ENCODE peak calls at places on chromosomes 7 and 10, in five cellular contexts. V is AG09319, L is cardiac muscle cell, U is epithelial cell of esophagus, C is Calu3. N is an unnamed sample.

GRCh38 chr7:148436571-148436970 is 154.0 kb upstream of the C7orf33 start:
- DNase-seq in U (no peak), L (no peak), V (no peak), C (no peak), N (no peak)

GRCh38 chr7:24199978-24200377 is 84.0 kb upstream of the NPY start:
- DNase-seq in C (no peak), V (no peak), U (no peak), L (no peak), N (no peak)

GRCh38 chr10:61480226-61480625 is 27.0 kb upstream of the TMEM26 start:
- DNase-seq in V (no peak), U (no peak), C (no peak), L (no peak), N (peak)

GRCh38 chr10:67976292-67977245 is 92.1 kb downstream of the SIRT1 start:
- DNase-seq in U (no peak), L (no peak), V (no peak), C (no peak), N (no peak)

GRCh38 chr7:132270517-132270916 is 305.8 kb downstream of the PLXNA4 start:
- DNase-seq in L (peak), C (no peak), V (no peak), U (peak), N (peak)

GRCh38 chr7:134856692-134857091 is 77.3 kb downstream of the CALD1 start:
- DNase-seq in V (no peak), C (no peak), L (no peak), U (no peak), N (no peak)

GRCh38 chr10:8047452-8048280 is 6.8 kb upstream of the GATA3 start:
- DNase-seq in L (no peak), U (no peak), C (no peak), V (no peak), N (no peak)

GRCh38 chr10:110416776-110417732 is 80.7 kb upstream of the DUSP5 start:
- DNase-seq in V (no peak), L (no peak), U (peak), C (peak), N (peak)

GRCh38 chr10:24503627-24504320 is 219.9 kb downstream of the ARHGAP21 start:
- DNase-seq in U (peak), V (no peak), C (peak), L (peak), N (peak)

GRCh38 chr10:12876266-12876665 is 125.2 kb downstream of the CCDC3 start:
- DNase-seq in V (no peak), C (no peak), L (no peak), U (no peak), N (no peak)

GRCh38 chr7:72176875-72177274 is 235.3 kb downstream of the CALN1 start:
- DNase-seq in L (no peak), C (no peak), U (no peak), V (no peak), N (no peak)

GRCh38 chr10:63264852-63265617 is 131.9 kb downstream of the NRBF2 start:
- DNase-seq in C (peak), L (peak), V (no peak), U (peak), N (peak)

GRCh38 chr10:88118769-88119559 is 255.5 kb downstream of the PTEN start:
- DNase-seq in C (no peak), V (no peak), U (peak), L (no peak), N (no peak)

GRCh38 chr7:17474724-17475344 is 176.4 kb downstream of the AHR start:
- DNase-seq in C (peak), L (no peak), V (no peak), U (no peak), N (peak)

GRCh38 chr7:13262929-13263530 is 575.6 kb downstream of the ARL4A start:
- DNase-seq in V (peak), C (peak), L (peak), U (peak), N (peak)

GRCh38 chr10:129775681-129776080 is 188.4 kb downstream of the EBF3 start:
- DNase-seq in U (no peak), V (no peak), C (no peak), L (no peak), N (no peak)

GRCh38 chr10:122643931-122644534 is 55.6 kb downstream of the C10orf120 start:
- DNase-seq in V (no peak), L (no peak), U (no peak), C (no peak), N (no peak)

GRCh38 chr10:77392236-77392721 is 245.3 kb downstream of the KCNMA1 start:
- DNase-seq in C (no peak), U (peak), V (no peak), L (no peak), N (peak)

GRCh38 chr10:79079490-79080355 is 11.0 kb downstream of the ZMIZ1 start:
- DNase-seq in V (no peak), C (peak), L (no peak), U (no peak), N (peak)

GRCh38 chr10:36779238-36779846 is 346.1 kb upstream of the ANKRD30A start:
- DNase-seq in L (peak), C (peak), U (peak), V (peak), N (peak)

GRCh38 chr7:106421181-106421762 is 136.5 kb upstream of the NAMPT start:
- DNase-seq in U (peak), V (peak), L (no peak), C (no peak), N (peak)

GRCh38 chr10:44982114-44982460 is 3.5 kb upstream of the DEPP1 start:
- DNase-seq in V (no peak), C (peak), L (no peak), U (peak), N (peak)

GRCh38 chr10:71963756-71964668 is at the start of gene CHST3:
- DNase-seq in V (no peak), L (peak), C (peak), U (peak), N (peak)

GRCh38 chr7:49850921-49851613 is 77.6 kb downstream of the VWC2 start:
- DNase-seq in V (no peak), L (peak), U (no peak), C (no peak), N (no peak)

GRCh38 chr10:6588082-6588481 is 8.0 kb upstream of the PRKCQ start:
- DNase-seq in C (no peak), L (no peak), V (no peak), U (no peak), N (no peak)

GRCh38 chr7:55536619-55537457 is 35.5 kb downstream of the VOPP1 start:
- DNase-seq in U (no peak), L (no peak), V (no peak), C (no peak), N (no peak)
- TF ChIP-seq CTCF in U (no peak), L (no peak), V (no peak), C (no peak), N (no peak)

GRCh38 chr7:151133266-151133985 is 34.1 kb downstream of the GBX1 start:
- DNase-seq in V (no peak), U (no peak), L (no peak), C (no peak), N (no peak)

GRCh38 chr7:151132461-151133205 is 34.9 kb downstream of the GBX1 start:
- DNase-seq in V (no peak), U (no peak), C (no peak), L (no peak), N (no peak)

GRCh38 chr7:151130741-151131157 is 36.7 kb downstream of the GBX1 start:
- DNase-seq in V (no peak), C (no peak), U (no peak), L (no peak), N (no peak)

GRCh38 chr7:151131284-151131621 is 36.2 kb downstream of the GBX1 start:
- DNase-seq in U (no peak), V (no peak), C (no peak), L (no peak), N (no peak)

DNA sequence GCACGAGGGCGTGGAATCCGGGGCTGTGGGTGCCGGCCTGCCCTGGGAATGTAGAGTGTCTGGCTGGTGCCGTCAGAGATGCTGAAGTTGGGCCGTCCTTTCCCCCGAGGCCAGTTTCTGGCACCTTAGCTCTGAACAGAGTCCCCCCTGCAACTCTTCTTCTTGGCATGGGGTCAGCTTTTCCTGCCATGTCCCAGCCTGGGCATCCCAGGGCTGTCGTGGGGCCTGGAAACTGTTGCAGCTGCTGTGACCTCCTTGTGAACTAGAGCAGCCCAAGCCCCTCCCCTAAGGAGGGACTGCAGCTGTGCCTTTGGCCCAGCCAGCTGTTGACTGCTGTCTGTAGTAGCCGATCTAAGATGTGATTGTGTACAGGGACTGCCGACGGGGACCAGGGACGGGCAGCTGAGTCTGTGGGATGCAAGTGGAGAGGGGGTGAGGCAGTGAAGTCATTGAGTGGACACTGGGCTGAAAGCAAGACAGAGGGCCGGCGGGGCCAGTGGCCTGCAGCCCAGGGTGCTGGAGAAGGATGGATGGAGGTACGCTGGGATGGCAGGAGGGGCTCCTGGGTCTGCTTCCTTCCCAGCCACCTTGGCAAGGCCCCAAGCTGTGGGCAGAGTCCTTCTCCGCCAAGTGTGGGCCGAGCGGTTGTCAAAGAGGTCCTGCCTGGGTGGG is 35.7 kb downstream of the GBX1 start:
- DNase-seq in L (no peak), C (no peak), V (no peak), U (no peak), N (no peak)
- TF ChIP-seq CTCF in L (no peak), C (no peak), V (no peak), U (no peak), N (no peak)

GRCh38 chr10:69972951-69973350 is 79.7 kb upstream of the MACROH2A2 start:
- DNase-seq in C (no peak), U (no peak), V (peak), L (no peak), N (no peak)

GRCh38 chr10:69965919-69966662 is 86.6 kb upstream of the MACROH2A2 start:
- DNase-seq in L (no peak), U (peak), C (no peak), V (no peak), N (no peak)

GRCh38 chr10:69965086-69965485 is 87.6 kb upstream of the MACROH2A2 start:
- DNase-seq in C (no peak), L (no peak), V (no peak), U (no peak), N (no peak)

GRCh38 chr10:69969961-69970360 is 82.7 kb upstream of the MACROH2A2 start:
- DNase-seq in U (no peak), C (no peak), L (no peak), V (no peak), N (no peak)

GRCh38 chr10:69968830-69969229 is 83.8 kb upstream of the MACROH2A2 start:
- DNase-seq in C (peak), L (peak), U (peak), V (peak), N (peak)
- TF ChIP-seq CTCF in C (no peak), L (no peak), U (peak), V (peak), N (no peak)

GRCh38 chr7:20993693-20994092 is 207.0 kb upstream of the SP8 start:
- DNase-seq in V (no peak), L (no peak), U (no peak), C (no peak), N (no peak)

DNA sequence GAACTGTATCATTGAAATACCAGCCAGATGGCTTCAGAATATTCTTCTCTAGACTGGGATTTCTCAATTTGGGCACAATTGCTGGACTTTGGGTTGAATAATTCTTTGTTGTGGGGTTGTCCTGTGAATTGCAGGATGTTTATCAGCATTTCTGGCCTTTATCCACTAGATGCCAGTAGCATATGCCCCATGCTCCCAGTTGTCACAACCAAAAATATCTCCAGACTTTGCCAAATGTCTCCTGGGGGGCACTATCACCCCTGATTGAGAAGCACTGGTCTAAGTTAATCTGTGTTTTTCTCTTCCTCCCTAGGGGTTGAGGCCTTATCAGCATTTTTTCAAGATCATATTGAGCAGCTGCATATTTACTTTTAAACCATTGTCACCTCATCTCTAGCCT is 204.9 kb upstream of the SP8 start:
- DNase-seq in C (no peak), V (no peak), L (no peak), U (peak), N (peak)
- TF ChIP-seq CTCF in C (peak), V (no peak), L (no peak), U (peak), N (peak)

DNA sequence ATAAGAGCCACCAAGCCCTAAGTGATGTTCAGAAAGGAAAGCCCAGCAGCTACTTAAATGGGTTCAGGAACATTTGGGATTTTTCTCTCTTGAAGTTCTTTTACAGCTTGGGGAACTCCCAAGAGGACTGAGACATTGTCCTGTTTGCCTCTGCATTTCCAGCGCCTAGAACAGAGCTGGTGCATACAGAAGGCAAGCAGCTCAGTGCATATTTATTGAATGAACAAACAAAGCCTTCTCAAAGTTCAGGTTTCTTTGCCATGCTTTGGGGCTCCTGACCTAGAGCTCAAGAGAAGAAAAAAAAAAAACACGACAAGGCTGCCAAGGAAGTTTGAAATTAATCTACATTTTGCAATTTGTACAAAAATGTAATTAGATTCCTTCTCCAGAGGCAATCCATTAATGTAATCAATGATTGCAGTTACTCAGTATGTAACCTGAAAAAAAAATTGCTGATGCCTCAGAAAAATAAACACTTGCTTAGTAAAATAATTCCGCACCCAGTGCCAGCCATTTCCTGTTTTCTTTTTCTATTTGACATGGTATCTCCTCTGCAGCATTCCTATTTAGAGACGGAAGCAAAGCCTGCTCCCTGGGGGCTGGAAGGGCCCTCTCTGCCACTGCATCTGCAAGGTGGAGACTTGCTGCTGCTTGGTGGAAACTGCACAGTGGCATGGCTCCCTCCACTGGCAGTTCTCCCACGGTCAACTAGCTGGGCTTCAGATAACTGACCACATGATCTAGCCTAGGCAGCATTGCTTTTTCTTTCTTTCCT is 157.3 kb downstream of the TMEM178B start:
- DNase-seq in C (peak), L (peak), U (peak), V (peak), N (peak)
- TF ChIP-seq CTCF in C (no peak), L (no peak), U (no peak), V (peak), N (no peak)

DNA sequence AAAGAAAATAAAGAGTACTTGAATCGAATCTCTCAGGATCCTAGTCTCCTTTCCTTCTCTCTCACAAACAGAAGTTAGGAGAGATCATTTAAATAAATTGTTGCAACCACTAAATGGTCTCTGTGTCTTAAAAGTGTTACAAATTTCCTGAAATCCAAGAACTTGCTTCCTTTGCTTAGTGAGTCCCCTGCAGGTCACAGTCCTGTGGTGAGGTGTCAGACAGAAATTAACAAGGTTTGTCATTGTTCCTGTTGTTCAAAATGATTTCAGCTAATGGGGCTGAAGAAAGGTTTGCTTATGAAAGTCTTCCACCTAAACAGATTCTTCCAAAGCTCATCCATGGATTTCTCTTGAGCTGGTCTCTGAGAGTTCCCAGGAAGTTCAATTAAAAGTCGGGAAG is 151.6 kb upstream of the SLC26A5 start:
- DNase-seq in L (no peak), V (no peak), C (no peak), U (no peak), N (no peak)
- TF ChIP-seq CTCF in L (no peak), V (no peak), C (no peak), U (no peak), N (no peak)

GRCh38 chr7:115346685-115347084 is 424.8 kb downstream of the MDFIC start:
- DNase-seq in C (no peak), U (no peak), V (no peak), L (no peak), N (no peak)

GRCh38 chr7:115338016-115338415 is 416.1 kb downstream of the MDFIC start:
- DNase-seq in C (no peak), V (no peak), U (no peak), L (no peak), N (no peak)

GRCh38 chr7:115340828-115341227 is 418.9 kb downstream of the MDFIC start:
- DNase-seq in L (no peak), U (peak), V (peak), C (no peak), N (peak)
- TF ChIP-seq CTCF in L (peak), U (peak), V (no peak), C (peak), N (no peak)

GRCh38 chr7:102451371-102452054 is 13.2 kb downstream of the ALKBH4 start:
- DNase-seq in C (no peak), U (peak), L (peak), V (no peak), N (peak)
- TF ChIP-seq CTCF in C (no peak), U (no peak), L (no peak), V (no peak), N (no peak)

GRCh38 chr7:2066251-2066919 is 166.4 kb downstream of the MAD1L1 start:
- DNase-seq in V (no peak), C (no peak), U (no peak), L (no peak), N (no peak)

GRCh38 chr7:2065516-2065915 is 167.2 kb downstream of the MAD1L1 start:
- DNase-seq in C (no peak), U (no peak), V (no peak), L (no peak), N (no peak)

GRCh38 chr7:2060701-2061100 is 172.0 kb downstream of the MAD1L1 start:
- DNase-seq in C (no peak), V (no peak), L (no peak), U (no peak), N (no peak)

GRCh38 chr7:2062648-2063047 is 170.1 kb downstream of the MAD1L1 start:
- DNase-seq in C (no peak), U (no peak), V (no peak), L (no peak), N (no peak)

DNA sequence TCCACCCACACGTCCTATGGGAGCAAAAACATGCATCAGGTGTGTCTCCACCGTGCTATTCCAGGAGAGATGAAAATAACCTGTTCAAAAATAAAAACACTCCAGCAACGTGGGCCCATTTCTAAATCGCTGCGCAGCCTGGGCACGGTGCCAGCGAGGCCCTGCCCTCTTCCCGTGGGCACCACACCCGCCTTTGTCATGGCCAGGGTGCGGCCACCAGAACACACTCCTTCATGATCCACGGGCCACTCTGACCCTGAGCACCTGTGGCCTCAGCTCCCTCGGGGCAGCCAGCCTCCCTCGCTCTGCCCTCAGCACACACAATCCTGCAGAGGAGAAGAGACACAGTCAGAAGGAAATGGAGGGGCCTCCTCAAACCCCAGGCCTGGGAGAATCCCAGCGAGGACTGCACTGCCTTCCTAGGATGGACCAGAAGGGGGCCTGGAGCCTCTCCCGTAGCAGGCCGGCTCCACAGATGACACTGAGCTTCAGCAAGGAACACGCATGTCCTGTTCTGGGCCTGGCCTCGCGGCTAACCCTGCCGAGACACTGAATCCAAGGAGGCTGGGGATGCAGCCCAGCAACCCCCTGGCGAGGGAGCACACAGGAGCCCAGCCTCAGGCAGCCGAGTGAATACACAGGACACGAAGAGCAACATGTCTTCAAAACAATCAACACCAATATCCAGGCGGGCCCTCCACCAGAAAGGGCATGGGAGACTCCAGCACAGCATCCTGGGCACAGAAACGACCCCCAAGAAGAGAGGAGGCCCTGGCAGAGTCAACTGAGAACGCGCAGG is 169.0 kb downstream of the MAD1L1 start:
- DNase-seq in L (no peak), U (peak), C (peak), V (no peak), N (peak)
- TF ChIP-seq CTCF in L (peak), U (peak), C (no peak), V (peak), N (no peak)